ENCODE peak calls at places on chromosomes 7 and 10, in four cellular contexts. One of them, this sample, is unnamed.

GRCh38 chr10:132646443-132647097 is 109.0 kb downstream of the INPP5A start:
- DNase-seq in naive thymus-derived CD4-positive, alpha-beta T cell: no peak
- DNase-seq in mucosa of descending colon: peak
- DNase-seq in foreskin melanocyte: no peak
- DNase-seq in this sample: no peak

GRCh38 chr10:132511092-132511491 is 26.5 kb upstream of the INPP5A start:
- DNase-seq in naive thymus-derived CD4-positive, alpha-beta T cell: no peak
- DNase-seq in mucosa of descending colon: no peak
- DNase-seq in foreskin melanocyte: no peak
- DNase-seq in this sample: no peak

GRCh38 chr10:30062090-30062489 is 2.7 kb upstream of the JCAD start:
- DNase-seq in naive thymus-derived CD4-positive, alpha-beta T cell: no peak
- DNase-seq in mucosa of descending colon: no peak
- DNase-seq in foreskin melanocyte: no peak
- DNase-seq in this sample: no peak

GRCh38 chr7:81195033-81195432 is 276.2 kb upstream of the SEMA3C start:
- DNase-seq in naive thymus-derived CD4-positive, alpha-beta T cell: no peak
- DNase-seq in mucosa of descending colon: no peak
- DNase-seq in foreskin melanocyte: peak
- DNase-seq in this sample: no peak

GRCh38 chr7:24304494-24305095 is 20.6 kb downstream of the NPY start:
- DNase-seq in naive thymus-derived CD4-positive, alpha-beta T cell: no peak
- DNase-seq in mucosa of descending colon: no peak
- DNase-seq in foreskin melanocyte: no peak
- DNase-seq in this sample: no peak

GRCh38 chr7:64876792-64877713 is 26.0 kb upstream of the ZNF273 start:
- DNase-seq in naive thymus-derived CD4-positive, alpha-beta T cell: peak
- DNase-seq in mucosa of descending colon: no peak
- DNase-seq in foreskin melanocyte: no peak
- DNase-seq in this sample: peak

GRCh38 chr10:92969151-92969550 is 91.4 kb upstream of the CYP26C1 start:
- DNase-seq in naive thymus-derived CD4-positive, alpha-beta T cell: no peak
- DNase-seq in mucosa of descending colon: no peak
- DNase-seq in foreskin melanocyte: no peak
- DNase-seq in this sample: no peak

GRCh38 chr7:12764355-12765000 is 77.0 kb downstream of the ARL4A start:
- DNase-seq in naive thymus-derived CD4-positive, alpha-beta T cell: no peak
- DNase-seq in mucosa of descending colon: no peak
- DNase-seq in foreskin melanocyte: peak
- DNase-seq in this sample: no peak

GRCh38 chr7:461453-462172 is 58.0 kb downstream of the PDGFA start:
- DNase-seq in naive thymus-derived CD4-positive, alpha-beta T cell: no peak
- DNase-seq in mucosa of descending colon: peak
- DNase-seq in foreskin melanocyte: peak
- DNase-seq in this sample: peak